ENCODE peak calls at places on chromosomes 4 and X, in ten cellular contexts. F is mesendoderm, Z is endothelial cell of umbilical vein, Y is spleen, J is neuronal stem cell, B is suprapubic skin, M is astrocyte of the spinal cord, A is breast epithelium, O is HAP-1, D is GM23338. C is an unnamed sample.
A peak's percentile ranks its signal among the peaks of the same experiment; 100 is the strongest.

GRCh38 chr4:112130903-112131302 is 14.4 kb upstream of the FAM241A start:
- DNase-seq in F (peak; percentile 47), Z (peak; percentile 39), Y (no peak), J (no peak), B (no peak), M (no peak), A (no peak), O (no peak), D (peak; percentile 50), C (no peak)

GRCh38 chr4:93147524-93148212 is 680.9 kb upstream of the ATOH1 start:
- DNase-seq in F (peak; percentile 91), Z (no peak), Y (no peak), J (peak; percentile 29), B (no peak), M (no peak), A (no peak), O (peak; percentile 64), D (peak; percentile 86), C (no peak)

GRCh38 chr4:28462766-28463165 is 1602.1 kb downstream of the STIM2 start:
- DNase-seq in F (peak; percentile 27), Z (no peak), Y (no peak), J (no peak), B (no peak), M (no peak), A (no peak), O (no peak), D (peak; percentile 27), C (no peak)

GRCh38 chr4:53068755-53069154 is 206.6 kb downstream of the RASL11B start:
- DNase-seq in F (no peak), Z (no peak), Y (no peak), J (no peak), B (no peak), M (peak; percentile 46), A (no peak), O (no peak), D (no peak), C (no peak)

GRCh38 chr4:167100120-167100519 is 134.2 kb downstream of the SPOCK3 start:
- DNase-seq in F (peak; percentile 13), Z (peak; percentile 39), Y (no peak), J (peak; percentile 15), B (no peak), M (peak; percentile 67), A (no peak), O (no peak), D (peak; percentile 3), C (no peak)

GRCh38 chr4:752196-752861 is 46.7 kb downstream of the PCGF3 start:
- DNase-seq in F (no peak), Z (no peak), Y (no peak), J (no peak), B (no peak), M (peak; percentile 44), A (no peak), O (no peak), D (no peak), C (no peak)

GRCh38 chrX:56746996-56747395 is 18.0 kb downstream of the NBDY start:
- DNase-seq in F (no peak), Z (no peak), Y (no peak), J (no peak), B (no peak), M (no peak), A (no peak), O (no peak), D (no peak), C (no peak)

GRCh38 chrX:74613350-74614192 is 853 bp downstream of the RLIM start:
- DNase-seq in F (peak; percentile 52), Z (peak; percentile 40), Y (no peak), J (no peak), B (no peak), M (peak; percentile 32), A (no peak), O (peak; percentile 47), D (peak; percentile 19), C (peak; percentile 34)

GRCh38 chrX:14409341-14409740 is 120.0 kb upstream of the GLRA2 start:
- DNase-seq in F (no peak), Z (no peak), Y (no peak), J (no peak), B (no peak), M (peak; percentile 9), A (no peak), O (no peak), D (no peak), C (no peak)

GRCh38 chr4:24195976-24196736 is 306.3 kb upstream of the PPARGC1A start:
- DNase-seq in F (peak; percentile 25), Z (no peak), Y (no peak), J (no peak), B (no peak), M (no peak), A (no peak), O (no peak), D (peak; percentile 18), C (no peak)

GRCh38 chrX:124086411-124086810 is 124.9 kb downstream of the STAG2 start:
- DNase-seq in F (no peak), Z (no peak), Y (no peak), J (no peak), B (no peak), M (no peak), A (no peak), O (no peak), D (no peak), C (no peak)

GRCh38 chr4:14361084-14361483 is 641.2 kb upstream of the CPEB2 start:
- DNase-seq in F (no peak), Z (no peak), Y (no peak), J (no peak), B (no peak), M (no peak), A (no peak), O (no peak), D (no peak), C (no peak)

GRCh38 chr4:1039493-1040343 is 28.3 kb downstream of the FGFRL1 start:
- DNase-seq in F (peak; percentile 39), Z (no peak), Y (no peak), J (no peak), B (no peak), M (peak; percentile 61), A (no peak), O (peak; percentile 63), D (no peak), C (no peak)

GRCh38 chr4:41358626-41359025 is 101.9 kb downstream of the UCHL1 start:
- DNase-seq in F (no peak), Z (no peak), Y (peak; percentile 36), J (no peak), B (no peak), M (no peak), A (no peak), O (no peak), D (no peak), C (no peak)

GRCh38 chrX:42664706-42665105 is 113.3 kb downstream of the PPP1R2C start:
- DNase-seq in F (no peak), Z (no peak), Y (no peak), J (no peak), B (no peak), M (no peak), A (no peak), O (no peak), D (no peak), C (no peak)

GRCh38 chr4:159227378-159227777 is 124.5 kb downstream of the RAPGEF2 start:
- DNase-seq in F (peak; percentile 38), Z (no peak), Y (no peak), J (no peak), B (no peak), M (no peak), A (no peak), O (no peak), D (no peak), C (no peak)

GRCh38 chrX:121307441-121307840 is 260.0 kb downstream of the GLUD2 start:
- DNase-seq in F (no peak), Z (no peak), Y (no peak), J (no peak), B (no peak), M (no peak), A (no peak), O (no peak), D (no peak), C (no peak)

GRCh38 chr4:6523251-6523650 is 50.8 kb upstream of the PPP2R2C start:
- DNase-seq in F (no peak), Z (no peak), Y (no peak), J (no peak), B (no peak), M (no peak), A (no peak), O (no peak), D (no peak), C (peak; percentile 4)

GRCh38 chr4:187172340-187172761 is 448.7 kb upstream of the FAT1 start:
- DNase-seq in F (peak; percentile 41), Z (no peak), Y (no peak), J (no peak), B (no peak), M (peak; percentile 52), A (no peak), O (no peak), D (no peak), C (no peak)

GRCh38 chrX:10014462-10015373 is 47.6 kb downstream of the CLDN34 start:
- DNase-seq in F (peak; percentile 87), Z (peak; percentile 87), Y (peak; percentile 95), J (peak; percentile 76), B (peak; percentile 90), M (peak; percentile 91), A (peak; percentile 81), O (peak; percentile 94), D (peak; percentile 79), C (peak; percentile 91)

GRCh38 chr4:76545161-76545884 is 110.3 kb downstream of the SHROOM3 start:
- DNase-seq in F (no peak), Z (no peak), Y (no peak), J (no peak), B (no peak), M (peak; percentile 73), A (no peak), O (no peak), D (no peak), C (no peak)

GRCh38 chr4:73109493-73109892 is 40.0 kb upstream of the COX18 start:
- DNase-seq in F (no peak), Z (no peak), Y (no peak), J (no peak), B (no peak), M (no peak), A (no peak), O (no peak), D (no peak), C (no peak)
- H3K4me3 ChIP-seq in F (no peak overlapping the region), Z (no peak overlapping the region), Y (no peak overlapping the region), J (no peak overlapping the region), B (no peak overlapping the region), M (no peak overlapping the region), A (no peak overlapping the region), O (no peak overlapping the region), D (no peak overlapping the region), C (no peak overlapping the region)

GRCh38 chrX:136147966-136148365 is 633 bp downstream of the FHL1 start:
- DNase-seq in F (no peak), Z (no peak), Y (no peak), J (no peak), B (peak; percentile 73), M (no peak), A (no peak), O (peak; percentile 48), D (peak; percentile 39), C (peak; percentile 52)
- H3K4me3 ChIP-seq in F (no peak overlapping the region), Z (peak overlapping the region; percentile 56), Y (peak overlapping the region; percentile 65), J (peak overlapping the region; percentile 94), B (peak overlapping the region; percentile 70), M (peak overlapping the region; percentile 51), A (peak overlapping the region; percentile 60), O (peak overlapping the region; percentile 45), D (peak overlapping the region; percentile 59), C (peak overlapping the region; percentile 14)

GRCh38 chrX:140507982-140508305 is 3.1 kb upstream of the SOX3 start:
- DNase-seq in F (peak; percentile 88), Z (no peak), Y (no peak), J (peak; percentile 75), B (no peak), M (peak; percentile 35), A (no peak), O (no peak), D (peak; percentile 90), C (no peak)
- H3K4me3 ChIP-seq in F (no peak overlapping the region), Z (no peak overlapping the region), Y (no peak overlapping the region), J (peak overlapping the region; percentile 78), B (no peak overlapping the region), M (no peak overlapping the region), A (no peak overlapping the region), O (no peak overlapping the region), D (peak overlapping the region; percentile 62), C (no peak overlapping the region)

GRCh38 chr4:165209796-165210195 is 2.4 kb downstream of the KLHL2 start:
- DNase-seq in F (no peak), Z (no peak), Y (no peak), J (no peak), B (no peak), M (no peak), A (no peak), O (peak; percentile 24), D (no peak), C (no peak)
- H3K4me3 ChIP-seq in F (no peak overlapping the region), Z (no peak overlapping the region), Y (no peak overlapping the region), J (no peak overlapping the region), B (no peak overlapping the region), M (no peak overlapping the region), A (peak overlapping the region; percentile 94), O (peak overlapping the region; percentile 0), D (no peak overlapping the region), C (no peak overlapping the region)